ENCODE peak calls at places on chromosomes 3 and 15, in nine cellular contexts. V is breast epithelium; X is CD8-positive, alpha-beta T cell; K is brain microvascular endothelial cell; H is cardiac muscle cell; C is hepatocyte; O is fibroblast of lung; B is PC-3; Y is CD4-positive, CD25-positive, alpha-beta regulatory T cell. L is an unnamed sample.
A peak's percentile ranks its signal among the peaks of the same experiment; 100 is the strongest.

GRCh38 chr15:60941448-60941847 is 287.7 kb downstream of the RORA start:
- DNase-seq in V (no peak), X (no peak), K (peak; percentile 11), H (no peak), C (no peak), O (peak; percentile 76), B (peak; percentile 67), Y (no peak), L (no peak)

GRCh38 chr3:194867270-194867983 is 181.7 kb downstream of the FAM43A start:
- DNase-seq in V (no peak), X (no peak), K (no peak), H (peak; percentile 25), C (peak; percentile 50), O (no peak), B (peak; percentile 16), Y (no peak), L (no peak)

GRCh38 chr3:4704552-4704951 is 211.4 kb downstream of the ITPR1 start:
- DNase-seq in V (no peak), X (no peak), K (no peak), H (no peak), C (no peak), O (no peak), B (no peak), Y (no peak), L (no peak)

GRCh38 chr3:126676919-126677705 is 22.2 kb upstream of the TXNRD3 start:
- DNase-seq in V (no peak), X (no peak), K (peak; percentile 24), H (no peak), C (no peak), O (peak; percentile 24), B (peak; percentile 37), Y (no peak), L (no peak)

GRCh38 chr3:136630911-136631310 is 121.3 kb downstream of the STAG1 start:
- DNase-seq in V (no peak), X (no peak), K (no peak), H (no peak), C (no peak), O (no peak), B (no peak), Y (no peak), L (no peak)

GRCh38 chr3:187367561-187368103 is 553 bp upstream of the RTP4 start:
- DNase-seq in V (no peak), X (no peak), K (no peak), H (no peak), C (no peak), O (no peak), B (no peak), Y (no peak), L (peak; percentile 27)

GRCh38 chr15:39645138-39645975 is 64.5 kb downstream of the THBS1 start:
- DNase-seq in V (no peak), X (no peak), K (no peak), H (peak; percentile 53), C (no peak), O (no peak), B (no peak), Y (no peak), L (no peak)

GRCh38 chr3:141840737-141841544 is 35.5 kb upstream of the ATP1B3 start:
- DNase-seq in V (no peak), X (no peak), K (peak; percentile 17), H (no peak), C (no peak), O (peak; percentile 83), B (peak; percentile 58), Y (no peak), L (no peak)

GRCh38 chr15:70826634-70827033 is 27.3 kb downstream of the LARP6 start:
- DNase-seq in V (no peak), X (no peak), K (peak; percentile 60), H (no peak), C (peak; percentile 32), O (peak; percentile 75), B (peak; percentile 89), Y (no peak), L (no peak)

GRCh38 chr15:43943511-43943910 is 116.7 kb downstream of the WDR76 start:
- DNase-seq in V (no peak), X (no peak), K (peak; percentile 25), H (no peak), C (no peak), O (peak; percentile 81), B (no peak), Y (no peak), L (no peak)

GRCh38 chr3:106263556-106263955 is 394.7 kb upstream of the CBLB start:
- DNase-seq in V (no peak), X (no peak), K (no peak), H (no peak), C (peak; percentile 26), O (peak; percentile 8), B (no peak), Y (no peak), L (no peak)

GRCh38 chr3:37435572-37435971 is 261.2 kb upstream of the LRRFIP2 start:
- DNase-seq in V (no peak), X (no peak), K (no peak), H (no peak), C (no peak), O (no peak), B (no peak), Y (no peak), L (no peak)

GRCh38 chr3:36906504-36907149 is 38.2 kb downstream of the TRANK1 start:
- DNase-seq in V (no peak), X (no peak), K (peak; percentile 53), H (no peak), C (no peak), O (no peak), B (no peak), Y (no peak), L (peak; percentile 54)

GRCh38 chr3:99938270-99938955 is 120.8 kb downstream of the CMSS1 start:
- DNase-seq in V (no peak), X (no peak), K (peak; percentile 28), H (no peak), C (no peak), O (peak; percentile 78), B (no peak), Y (no peak), L (no peak)

GRCh38 chr3:52792961-52793695 is 1.5 kb upstream of the ITIH3 start:
- DNase-seq in V (no peak), X (no peak), K (no peak), H (no peak), C (no peak), O (peak; percentile 7), B (peak; percentile 19), Y (no peak), L (no peak)

GRCh38 chr15:56857828-56858227 is 60.6 kb upstream of the TCF12 start:
- DNase-seq in V (no peak), X (no peak), K (no peak), H (no peak), C (no peak), O (no peak), B (no peak), Y (no peak), L (no peak)

GRCh38 chr3:37291275-37291700 is 116.9 kb upstream of the LRRFIP2 start:
- DNase-seq in V (no peak), X (no peak), K (peak; percentile 74), H (no peak), C (no peak), O (peak; percentile 79), B (peak; percentile 45), Y (no peak), L (no peak)

GRCh38 chr3:45051685-45052084 is 25.6 kb downstream of the CLEC3B start:
- DNase-seq in V (no peak), X (no peak), K (no peak), H (no peak), C (no peak), O (no peak), B (no peak), Y (no peak), L (no peak)

GRCh38 chr3:41216993-41217392 is 17.7 kb downstream of the CTNNB1 start:
- DNase-seq in V (no peak), X (no peak), K (no peak), H (no peak), C (no peak), O (no peak), B (peak; percentile 10), Y (no peak), L (no peak)

GRCh38 chr15:68407886-68408500 is 24.0 kb downstream of the ITGA11 start:
- DNase-seq in V (no peak), X (no peak), K (no peak), H (no peak), C (no peak), O (no peak), B (no peak), Y (no peak), L (no peak)
- H3K27ac ChIP-seq in V (no peak overlapping the region), X (no peak overlapping the region), K (no peak overlapping the region), H (no peak overlapping the region), C (no peak overlapping the region), O (no peak overlapping the region), B (no peak overlapping the region), Y (no peak overlapping the region), L (no peak overlapping the region)

DNA sequence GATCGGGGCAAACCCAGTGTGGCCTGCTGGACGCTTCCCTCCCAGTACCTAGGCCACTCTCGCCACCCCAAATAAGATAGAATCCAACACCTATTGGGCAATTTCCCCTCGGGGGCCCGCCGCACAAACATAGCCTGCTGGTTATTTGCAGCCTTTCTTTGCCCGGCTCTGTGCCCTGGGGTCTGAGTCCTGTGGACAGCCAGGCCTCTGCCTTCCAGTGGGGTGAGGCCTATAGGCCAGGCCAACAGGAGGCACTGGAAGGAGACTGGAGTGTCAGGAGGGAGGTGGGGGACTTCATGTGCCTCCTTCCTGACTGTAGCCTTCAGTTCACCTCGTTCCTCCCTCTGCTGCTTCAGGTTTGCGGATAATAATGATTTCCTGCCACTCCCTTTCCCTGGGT is 47.4 kb upstream of the LDHAL6B start:
- DNase-seq in V (no peak), X (no peak), K (no peak), H (no peak), C (no peak), O (no peak), B (no peak), Y (no peak), L (no peak)
- H3K27ac ChIP-seq in V (peak overlapping the region; percentile 66), X (no peak overlapping the region), K (no peak overlapping the region), H (no peak overlapping the region), C (no peak overlapping the region), O (no peak overlapping the region), B (no peak overlapping the region), Y (no peak overlapping the region), L (no peak overlapping the region)

DNA sequence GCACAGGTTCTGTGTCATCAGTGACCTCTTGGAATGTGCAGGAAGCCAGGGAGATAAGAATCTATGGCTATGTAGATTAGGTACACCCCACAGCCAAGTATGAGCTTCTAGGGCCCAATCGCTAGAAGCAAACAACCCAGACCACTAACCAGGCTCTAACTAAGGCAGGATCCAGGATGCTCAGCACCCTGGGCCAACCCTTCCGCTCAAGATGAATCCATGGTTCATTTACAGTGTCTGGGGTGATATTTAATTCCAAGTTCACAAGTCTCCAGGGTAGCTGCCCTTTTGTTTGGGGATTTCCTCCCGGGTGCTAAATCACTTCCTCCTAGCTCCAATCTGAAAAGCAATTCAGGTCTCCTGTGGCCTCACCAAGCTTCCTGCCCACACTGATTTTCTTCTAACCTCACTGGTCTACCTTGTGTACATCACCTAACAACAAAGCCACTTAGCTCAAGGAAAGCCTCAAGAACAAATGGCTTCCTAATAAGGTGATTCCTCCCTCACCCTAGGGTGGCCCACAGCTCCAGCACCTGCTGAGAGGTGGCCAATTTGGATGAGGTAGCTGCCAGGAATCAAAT is 2.4 kb downstream of the EHD4 start:
- DNase-seq in V (peak; percentile 31), X (no peak), K (peak; percentile 39), H (no peak), C (no peak), O (peak; percentile 45), B (peak; percentile 26), Y (peak; percentile 14), L (no peak)
- H3K27ac ChIP-seq in V (peak overlapping the region; percentile 96), X (no peak overlapping the region), K (no peak overlapping the region), H (peak overlapping the region; percentile 90), C (peak overlapping the region; percentile 93), O (no peak overlapping the region), B (no peak overlapping the region), Y (peak overlapping the region; percentile 88), L (no peak overlapping the region)

GRCh38 chr3:16759227-16759903 is 125.4 kb upstream of the PLCL2 start:
- DNase-seq in V (no peak), X (no peak), K (no peak), H (no peak), C (no peak), O (no peak), B (peak; percentile 73), Y (no peak), L (no peak)
- H3K27ac ChIP-seq in V (no peak overlapping the region), X (no peak overlapping the region), K (no peak overlapping the region), H (no peak overlapping the region), C (no peak overlapping the region), O (no peak overlapping the region), B (no peak overlapping the region), Y (no peak overlapping the region), L (no peak overlapping the region)

L was measured in DND-41.